ENCODE peak calls at places on chromosomes 1 and 21, in five cellular contexts. One of them, this sample, is unnamed.

GRCh38 chr21:25408666-25409065 is 198.6 kb downstream of the MRPL39 start:
- DNase-seq in K562: no peak
- DNase-seq in WERI-Rb-1: no peak
- DNase-seq in RWPE2: no peak
- DNase-seq in sigmoid colon: no peak
- DNase-seq in this sample: no peak

GRCh38 chr1:68175621-68176398 is 56.5 kb downstream of the WLS start:
- DNase-seq in K562: no peak
- DNase-seq in sigmoid colon: no peak
- DNase-seq in RWPE2: no peak
- DNase-seq in WERI-Rb-1: no peak
- DNase-seq in this sample: no peak

GRCh38 chr1:164703415-164703814 is 144.4 kb downstream of the PBX1 start:
- DNase-seq in sigmoid colon: peak; percentile 89
- DNase-seq in K562: peak; percentile 35
- DNase-seq in RWPE2: no peak
- DNase-seq in WERI-Rb-1: no peak
- DNase-seq in this sample: no peak

GRCh38 chr1:35062518-35063196 is 16.5 kb upstream of the ZMYM1 start:
- DNase-seq in WERI-Rb-1: no peak
- DNase-seq in RWPE2: no peak
- DNase-seq in sigmoid colon: no peak
- DNase-seq in K562: peak; percentile 35
- DNase-seq in this sample: peak; percentile 24

GRCh38 chr1:154726903-154727302 is 118.9 kb upstream of the ADAR start:
- DNase-seq in WERI-Rb-1: no peak
- DNase-seq in sigmoid colon: peak; percentile 52
- DNase-seq in K562: no peak
- DNase-seq in RWPE2: no peak
- DNase-seq in this sample: no peak

GRCh38 chr1:212987702-212988322 is 27.9 kb downstream of the ANGEL2 start:
- DNase-seq in K562: no peak
- DNase-seq in WERI-Rb-1: no peak
- DNase-seq in sigmoid colon: no peak
- DNase-seq in RWPE2: no peak
- DNase-seq in this sample: no peak

GRCh38 chr1:227323956-227324267 is 5.6 kb upstream of the CDC42BPA start:
- DNase-seq in sigmoid colon: no peak
- DNase-seq in K562: peak; percentile 49
- DNase-seq in WERI-Rb-1: no peak
- DNase-seq in RWPE2: no peak
- DNase-seq in this sample: no peak

GRCh38 chr1:23530089-23530749 is 814 bp downstream of the E2F2 start:
- DNase-seq in sigmoid colon: no peak
- DNase-seq in RWPE2: no peak
- DNase-seq in WERI-Rb-1: no peak
- DNase-seq in K562: peak; percentile 46
- DNase-seq in this sample: peak; percentile 62

GRCh38 chr1:25080294-25081209 is 150.5 kb upstream of the RUNX3 start:
- DNase-seq in RWPE2: no peak
- DNase-seq in K562: peak; percentile 52
- DNase-seq in sigmoid colon: peak; percentile 36
- DNase-seq in WERI-Rb-1: no peak
- DNase-seq in this sample: no peak

GRCh38 chr1:114178940-114179339 is 25.3 kb upstream of the SYT6 start:
- DNase-seq in K562: no peak
- DNase-seq in RWPE2: no peak
- DNase-seq in sigmoid colon: no peak
- DNase-seq in WERI-Rb-1: no peak
- DNase-seq in this sample: no peak

GRCh38 chr1:23592209-23592905 is 33.1 kb upstream of the ID3 start:
- DNase-seq in RWPE2: no peak
- DNase-seq in K562: no peak
- DNase-seq in sigmoid colon: no peak
- DNase-seq in WERI-Rb-1: peak; percentile 87
- DNase-seq in this sample: peak; percentile 68

GRCh38 chr1:202586018-202586821 is 124.0 kb downstream of the SYT2 start:
- DNase-seq in sigmoid colon: peak; percentile 80
- DNase-seq in WERI-Rb-1: no peak
- DNase-seq in K562: no peak
- DNase-seq in RWPE2: no peak
- DNase-seq in this sample: peak; percentile 63

GRCh38 chr1:52357397-52357796 is 8.6 kb downstream of the CC2D1B start:
- DNase-seq in WERI-Rb-1: no peak
- DNase-seq in RWPE2: no peak
- DNase-seq in K562: no peak
- DNase-seq in sigmoid colon: no peak
- DNase-seq in this sample: no peak

GRCh38 chr1:167120899-167121298 is 27.0 kb downstream of the STYXL2 start:
- DNase-seq in sigmoid colon: no peak
- DNase-seq in RWPE2: no peak
- DNase-seq in WERI-Rb-1: no peak
- DNase-seq in K562: no peak
- DNase-seq in this sample: no peak

GRCh38 chr1:168509875-168510594 is 33.8 kb downstream of the XCL2 start:
- DNase-seq in K562: no peak
- DNase-seq in sigmoid colon: no peak
- DNase-seq in RWPE2: no peak
- DNase-seq in WERI-Rb-1: no peak
- DNase-seq in this sample: peak; percentile 89

GRCh38 chr1:236608930-236609726 is 4.8 kb upstream of the HEATR1 start:
- DNase-seq in RWPE2: no peak
- DNase-seq in WERI-Rb-1: peak; percentile 81
- DNase-seq in sigmoid colon: peak; percentile 67
- DNase-seq in K562: peak; percentile 61
- DNase-seq in this sample: peak; percentile 34

GRCh38 chr1:99326215-99326949 is 62.1 kb downstream of the PLPPR4 start:
- DNase-seq in sigmoid colon: no peak
- DNase-seq in K562: peak; percentile 9
- DNase-seq in RWPE2: no peak
- DNase-seq in WERI-Rb-1: peak; percentile 25
- DNase-seq in this sample: no peak

GRCh38 chr1:221203224-221204054 is 324.2 kb downstream of the HLX start:
- DNase-seq in sigmoid colon: peak; percentile 88
- DNase-seq in RWPE2: peak; percentile 35
- DNase-seq in K562: peak; percentile 63
- DNase-seq in WERI-Rb-1: peak; percentile 88
- DNase-seq in this sample: peak; percentile 77

GRCh38 chr1:155940531-155940992 is 876 bp upstream of the RXFP4 start:
- DNase-seq in sigmoid colon: no peak
- DNase-seq in WERI-Rb-1: no peak
- DNase-seq in RWPE2: no peak
- DNase-seq in K562: no peak
- DNase-seq in this sample: no peak

GRCh38 chr1:154749078-154749760 is 120.9 kb downstream of the KCNN3 start:
- DNase-seq in WERI-Rb-1: peak; percentile 62
- DNase-seq in K562: no peak
- DNase-seq in sigmoid colon: no peak
- DNase-seq in RWPE2: no peak
- DNase-seq in this sample: peak; percentile 44

GRCh38 chr1:23868848-23869450 is 859 bp upstream of the FUCA1 start:
- DNase-seq in sigmoid colon: no peak
- DNase-seq in WERI-Rb-1: no peak
- DNase-seq in K562: peak; percentile 69
- DNase-seq in RWPE2: no peak
- DNase-seq in this sample: peak; percentile 46

GRCh38 chr1:155073377-155074272 is 5.0 kb upstream of the EFNA3 start:
- DNase-seq in sigmoid colon: peak; percentile 50
- DNase-seq in RWPE2: no peak
- DNase-seq in WERI-Rb-1: peak; percentile 18
- DNase-seq in K562: no peak
- DNase-seq in this sample: no peak

GRCh38 chr1:198199105-198199504 is 42.3 kb downstream of the NEK7 start:
- DNase-seq in sigmoid colon: no peak
- DNase-seq in RWPE2: no peak
- DNase-seq in K562: no peak
- DNase-seq in WERI-Rb-1: no peak
- DNase-seq in this sample: peak; percentile 44

GRCh38 chr1:153962088-153963029 is 978 bp downstream of the SLC39A1 start:
- DNase-seq in K562: no peak
- DNase-seq in RWPE2: no peak
- DNase-seq in WERI-Rb-1: no peak
- DNase-seq in sigmoid colon: peak; percentile 77
- DNase-seq in this sample: peak; percentile 53

GRCh38 chr1:45101947-45102346 is 89.9 kb downstream of the UROD start:
- DNase-seq in RWPE2: no peak
- DNase-seq in WERI-Rb-1: no peak
- DNase-seq in K562: no peak
- DNase-seq in sigmoid colon: no peak
- DNase-seq in this sample: no peak

GRCh38 chr1:7369866-7370265 is 401.2 kb upstream of the VAMP3 start:
- DNase-seq in RWPE2: no peak
- DNase-seq in WERI-Rb-1: no peak
- DNase-seq in K562: no peak
- DNase-seq in sigmoid colon: no peak
- DNase-seq in this sample: no peak

GRCh38 chr1:26090893-26091292 is 20.7 kb upstream of the PDIK1L start:
- DNase-seq in K562: no peak
- DNase-seq in sigmoid colon: no peak
- DNase-seq in WERI-Rb-1: no peak
- DNase-seq in RWPE2: no peak
- DNase-seq in this sample: no peak

GRCh38 chr1:26092422-26092821 is 19.2 kb upstream of the PDIK1L start:
- DNase-seq in K562: no peak
- DNase-seq in sigmoid colon: no peak
- DNase-seq in WERI-Rb-1: no peak
- DNase-seq in RWPE2: no peak
- DNase-seq in this sample: no peak

GRCh38 chr1:26096471-26096870 is 15.2 kb upstream of the PDIK1L start:
- DNase-seq in WERI-Rb-1: no peak
- DNase-seq in RWPE2: no peak
- DNase-seq in K562: no peak
- DNase-seq in sigmoid colon: no peak
- DNase-seq in this sample: no peak

GRCh38 chr1:26094677-26095383 is 16.8 kb upstream of the PDIK1L start:
- DNase-seq in K562: peak; percentile 68
- DNase-seq in sigmoid colon: peak; percentile 64
- DNase-seq in RWPE2: no peak
- DNase-seq in WERI-Rb-1: peak; percentile 79
- DNase-seq in this sample: no peak

DNA sequence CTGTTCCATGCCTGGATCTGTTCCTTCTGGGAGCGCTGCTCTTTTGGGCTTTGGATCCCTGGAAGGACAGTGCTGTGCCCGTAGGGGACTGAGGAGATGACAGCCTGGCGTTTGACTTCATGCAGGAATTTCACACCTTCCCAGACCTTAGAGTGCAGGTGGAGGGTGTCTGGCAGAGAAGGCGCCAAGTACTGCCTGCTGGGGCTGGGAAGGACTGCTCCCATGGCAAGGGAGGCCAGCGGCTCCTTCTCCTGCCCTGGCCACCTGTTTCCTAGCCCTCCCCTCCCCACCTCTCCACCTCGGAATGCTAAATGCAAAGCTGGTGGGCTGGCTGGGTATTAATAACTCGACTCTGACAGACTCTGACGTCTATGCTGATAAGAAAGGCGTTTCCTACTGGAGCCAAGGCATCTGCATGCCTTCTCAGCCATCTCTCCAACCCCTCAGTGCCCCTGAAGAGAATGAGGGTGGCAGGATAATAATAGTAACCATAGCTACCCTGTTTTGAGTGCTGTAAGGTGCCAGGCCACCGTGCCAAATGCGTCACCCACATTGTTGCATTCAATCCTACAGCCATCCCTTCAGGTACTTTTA is 17.5 kb upstream of the PDIK1L start:
- DNase-seq in K562: no peak
- DNase-seq in RWPE2: no peak
- DNase-seq in sigmoid colon: no peak
- DNase-seq in WERI-Rb-1: peak; percentile 59
- DNase-seq in this sample: no peak
- H3K4me3 ChIP-seq in K562: no peak overlapping the region
- H3K4me3 ChIP-seq in RWPE2: no peak overlapping the region
- H3K4me3 ChIP-seq in sigmoid colon: no peak overlapping the region
- H3K4me3 ChIP-seq in WERI-Rb-1: peak overlapping the region; percentile 20
- H3K4me3 ChIP-seq in this sample: no peak overlapping the region

GRCh38 chr1:150213170-150214098 is 22.5 kb downstream of the ANP32E start:
- DNase-seq in RWPE2: peak; percentile 91
- DNase-seq in sigmoid colon: peak; percentile 99
- DNase-seq in WERI-Rb-1: peak; percentile 95
- DNase-seq in K562: no peak
- DNase-seq in this sample: peak; percentile 96
- TF ChIP-seq CTCF in RWPE2: peak; percentile 39
- TF ChIP-seq CTCF in sigmoid colon: no peak
- TF ChIP-seq CTCF in WERI-Rb-1: no peak
- TF ChIP-seq CTCF in K562: no peak
- TF ChIP-seq CTCF in this sample: no peak

DNA sequence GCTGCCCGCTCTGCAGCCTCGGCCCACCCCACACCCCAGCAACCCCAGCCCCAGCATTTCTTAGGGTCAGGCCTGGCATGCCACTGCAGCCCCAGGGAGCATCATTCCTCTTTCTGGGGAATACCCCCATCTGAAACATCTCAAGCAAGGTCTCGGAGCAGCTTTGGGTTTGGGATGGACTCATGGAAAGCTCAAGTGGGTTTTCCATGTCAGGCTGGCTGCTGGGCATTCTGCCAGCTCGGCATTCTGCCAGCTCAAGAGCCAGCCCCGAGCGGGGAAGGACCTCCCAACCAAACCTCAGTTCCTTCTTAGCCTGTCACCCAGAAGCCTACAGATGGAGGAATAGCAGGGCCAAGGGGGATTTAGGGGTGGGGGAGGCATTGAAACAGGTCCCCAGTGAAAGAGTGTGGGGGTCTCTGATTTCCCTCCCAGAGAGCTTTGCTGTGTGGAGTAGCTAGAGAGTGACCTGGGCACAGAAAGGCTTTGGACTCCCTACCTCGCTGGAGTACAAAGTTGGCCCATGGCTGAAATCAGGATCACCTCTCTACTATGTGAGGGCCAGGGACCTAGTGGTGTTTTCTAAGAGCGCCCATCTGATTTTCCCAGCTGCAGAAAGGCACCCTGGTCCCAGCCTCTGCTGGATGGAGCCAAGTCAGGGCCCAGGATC is 628 bp downstream of the SELENBP1 start:
- DNase-seq in sigmoid colon: peak; percentile 83
- DNase-seq in K562: no peak
- DNase-seq in RWPE2: no peak
- DNase-seq in WERI-Rb-1: no peak
- DNase-seq in this sample: no peak
- H3K4me3 ChIP-seq in sigmoid colon: peak overlapping the region; percentile 46
- H3K4me3 ChIP-seq in K562: peak overlapping the region; percentile 49
- H3K4me3 ChIP-seq in RWPE2: no peak overlapping the region
- H3K4me3 ChIP-seq in WERI-Rb-1: no peak overlapping the region
- H3K4me3 ChIP-seq in this sample: no peak overlapping the region

GRCh38 chr1:10699470-10699835 is 97.0 kb downstream of the CASZ1 start:
- DNase-seq in RWPE2: no peak
- DNase-seq in K562: no peak
- DNase-seq in WERI-Rb-1: no peak
- DNase-seq in sigmoid colon: no peak
- DNase-seq in this sample: no peak
- TF ChIP-seq CTCF in RWPE2: no peak
- TF ChIP-seq CTCF in K562: no peak
- TF ChIP-seq CTCF in WERI-Rb-1: no peak
- TF ChIP-seq CTCF in sigmoid colon: no peak
- TF ChIP-seq CTCF in this sample: no peak

GRCh38 chr1:189350983-189351616 is 1126.6 kb downstream of the BRINP3 start:
- DNase-seq in sigmoid colon: no peak
- DNase-seq in RWPE2: no peak
- DNase-seq in WERI-Rb-1: no peak
- DNase-seq in K562: no peak
- DNase-seq in this sample: no peak
- H3K4me3 ChIP-seq in sigmoid colon: no peak overlapping the region
- H3K4me3 ChIP-seq in RWPE2: no peak overlapping the region
- H3K4me3 ChIP-seq in WERI-Rb-1: no peak overlapping the region
- H3K4me3 ChIP-seq in K562: no peak overlapping the region
- H3K4me3 ChIP-seq in this sample: peak overlapping the region; percentile 34